ENCODE peak calls at places on chromosome 2, in four cellular contexts. I is K562, F is H1, T is HepG2. Y is an unnamed sample.

GRCh38 chr2:17962874-17963273 is 84.4 kb downstream of the KCNS3 start:
- DNase-seq in I (no peak), F (no peak), T (no peak), Y (no peak)

GRCh38 chr2:142865924-142866323 is 11.5 kb upstream of the KYNU start:
- DNase-seq in T (no peak), I (no peak), F (no peak), Y (peak)

GRCh38 chr2:17858064-17858463 is 20.4 kb upstream of the KCNS3 start:
- DNase-seq in I (no peak), T (no peak), F (no peak), Y (no peak)

GRCh38 chr2:2060431-2060830 is 270.6 kb downstream of the MYT1L start:
- DNase-seq in T (no peak), F (no peak), I (no peak), Y (no peak)

GRCh38 chr2:20349457-20350034 is 1.1 kb downstream of the PUM2 start:
- DNase-seq in T (no peak), F (no peak), I (peak), Y (peak)

GRCh38 chr2:126979039-126979438 is 80.3 kb downstream of the TEX51 start:
- DNase-seq in I (no peak), T (no peak), F (no peak), Y (no peak)

GRCh38 chr2:215540646-215541045 is 104.8 kb upstream of the FN1 start:
- DNase-seq in F (no peak), T (no peak), I (no peak), Y (peak)

GRCh38 chr2:74893332-74893731 is 59.4 kb downstream of the HK2 start:
- DNase-seq in T (no peak), I (no peak), F (no peak), Y (peak)

GRCh38 chr2:85831735-85832134 is 57.1 kb downstream of the ST3GAL5 start:
- DNase-seq in F (no peak), T (no peak), I (no peak), Y (no peak)

GRCh38 chr2:221197223-221197622 is 374.9 kb downstream of the EPHA4 start:
- DNase-seq in T (no peak), F (no peak), I (no peak), Y (no peak)

GRCh38 chr2:55771612-55772011 is 78.0 kb upstream of the PNPT1 start:
- DNase-seq in I (peak), F (no peak), T (peak), Y (peak)

GRCh38 chr2:9975805-9976447 is 24.4 kb downstream of the GRHL1 start:
- DNase-seq in I (peak), F (no peak), T (no peak), Y (peak)

GRCh38 chr2:232534940-232535735 is 4.4 kb upstream of the CHRNG start:
- DNase-seq in I (no peak), T (no peak), F (no peak), Y (no peak)

GRCh38 chr2:231011526-231011925 is 15.6 kb downstream of the SPATA3 start:
- DNase-seq in I (no peak), F (no peak), T (no peak), Y (no peak)

GRCh38 chr2:231012471-231012870 is 16.6 kb downstream of the SPATA3 start:
- DNase-seq in T (no peak), F (no peak), I (no peak), Y (no peak)

GRCh38 chr2:231016576-231017249 is 20.6 kb upstream of the C2orf72 start:
- DNase-seq in T (no peak), I (no peak), F (no peak), Y (no peak)

GRCh38 chr2:231015462-231015861 is 19.5 kb downstream of the SPATA3 start:
- DNase-seq in I (no peak), T (no peak), F (no peak), Y (no peak)

GRCh38 chr2:231013820-231014219 is 17.9 kb downstream of the SPATA3 start:
- DNase-seq in F (no peak), I (no peak), T (no peak), Y (no peak)
- TF ChIP-seq JUN in F (no peak), I (no peak), T (no peak), Y (no peak)

DNA sequence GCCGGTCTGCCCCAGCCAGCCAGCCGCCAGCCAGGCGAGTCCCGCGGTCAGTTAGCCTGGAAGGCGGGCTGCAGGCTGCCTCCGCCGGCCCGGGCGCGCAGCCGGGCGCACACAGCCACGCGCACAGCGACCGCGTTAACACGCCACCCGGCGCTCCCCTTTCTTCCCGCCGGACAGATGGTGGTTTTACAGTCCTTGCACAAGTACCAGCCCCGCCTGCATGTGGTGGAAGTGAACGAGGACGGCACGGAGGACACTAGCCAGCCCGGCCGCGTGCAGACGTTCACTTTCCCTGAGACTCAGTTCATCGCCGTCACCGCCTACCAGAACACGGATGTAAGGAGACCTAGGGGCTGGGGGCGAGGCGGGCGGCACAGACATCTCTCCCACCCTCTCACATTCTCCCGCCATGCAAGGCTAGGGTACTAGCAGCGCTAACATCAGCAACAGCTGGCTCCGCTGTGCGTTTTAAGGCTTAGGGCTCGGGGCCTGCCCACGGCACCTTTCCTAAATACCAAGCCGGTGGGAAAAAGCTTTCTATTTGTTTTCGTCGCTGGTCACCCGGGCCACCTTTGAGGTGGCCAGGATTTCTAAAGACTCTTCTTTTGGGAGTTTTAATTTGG is 2.7 kb downstream of the TBR1 start:
- DNase-seq in T (no peak), F (peak), I (peak), Y (no peak)
- TF ChIP-seq EZH2 in T (peak), F (peak), I (peak), Y (peak)

GRCh38 chr2:200448460-200448859 is 61.4 kb downstream of the KCTD18 start:
- DNase-seq in T (no peak), F (no peak), I (no peak), Y (no peak)

GRCh38 chr2:200445284-200445683 is 64.6 kb downstream of the KCTD18 start:
- DNase-seq in T (no peak), F (no peak), I (no peak), Y (no peak)

GRCh38 chr2:200446612-200447011 is 63.3 kb downstream of the KCTD18 start:
- DNase-seq in F (no peak), T (no peak), I (no peak), Y (no peak)

GRCh38 chr2:200449149-200449548 is 60.7 kb downstream of the KCTD18 start:
- DNase-seq in I (no peak), T (no peak), F (no peak), Y (no peak)

GRCh38 chr2:200447139-200447855 is 62.6 kb downstream of the KCTD18 start:
- DNase-seq in F (no peak), I (no peak), T (no peak), Y (no peak)
- TF ChIP-seq JUN in F (no peak), I (no peak), T (no peak), Y (no peak)

DNA sequence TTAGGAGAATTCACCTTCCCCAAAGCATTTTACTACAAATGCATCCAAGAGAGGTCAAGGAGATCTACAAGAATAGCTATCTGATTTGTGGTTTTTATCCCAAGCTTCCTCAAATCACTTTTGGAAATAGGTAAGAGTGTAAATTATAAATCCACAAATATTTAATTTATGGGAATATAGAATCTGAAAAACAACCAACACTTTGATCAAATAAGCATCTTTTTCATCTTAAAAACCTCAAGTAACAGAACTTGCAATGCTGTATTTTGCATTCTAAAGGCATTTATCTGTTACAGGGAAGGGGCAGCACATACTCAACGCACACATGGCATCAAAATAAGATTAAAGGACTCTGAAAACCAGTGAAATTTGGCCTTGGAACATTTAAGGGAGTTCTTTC is 1.9 kb downstream of the ZNF385B start:
- DNase-seq in F (no peak), T (no peak), I (no peak), Y (no peak)
- TF ChIP-seq EZH2 in F (no peak), T (no peak), I (no peak), Y (no peak)